ENCODE peak calls at places on chromosomes 6 and 20, in nine cellular contexts. Y, P, N, X, E, V, W, T and U are unnamed samples.

GRCh38 chr6:122220254-122220653 is 179.2 kb upstream of the HSF2 start:
- DNase-seq in Y (no peak), P (no peak), N (no peak), X (no peak), E (no peak), V (no peak), W (no peak), T (no peak), U (no peak)

GRCh38 chr20:36525620-36526365 is 15.5 kb upstream of the MYL9 start:
- DNase-seq in Y (no peak), P (no peak), N (no peak), X (no peak), E (no peak), V (no peak), W (no peak), T (no peak), U (no peak)

GRCh38 chr6:39218868-39219567 is 10.3 kb downstream of the KCNK5 start:
- DNase-seq in Y (no peak), P (no peak), N (no peak), X (no peak), E (no peak), V (peak; percentile 24), W (no peak), T (no peak), U (no peak)

GRCh38 chr6:78526432-78526831 is 340.9 kb upstream of the IRAK1BP1 start:
- DNase-seq in Y (no peak), P (no peak), N (no peak), X (no peak), E (no peak), V (no peak), W (no peak), T (no peak), U (no peak)

GRCh38 chr6:81844686-81845085 is 92.2 kb upstream of the TENT5A start:
- DNase-seq in Y (no peak), P (no peak), N (no peak), X (no peak), E (no peak), V (no peak), W (no peak), T (no peak), U (no peak)

GRCh38 chr6:132813173-132813856 is 1.1 kb upstream of the RPS12 start:
- DNase-seq in Y (peak; percentile 45), P (no peak), N (peak; percentile 33), X (peak; percentile 68), E (no peak), V (peak; percentile 65), W (peak; percentile 41), T (peak; percentile 42), U (no peak)

GRCh38 chr6:160202411-160202810 is 56.2 kb downstream of the SLC22A2 start:
- DNase-seq in Y (no peak), P (peak; percentile 2), N (no peak), X (no peak), E (no peak), V (no peak), W (no peak), T (no peak), U (peak; percentile 31)

GRCh38 chr6:45049188-45049843 is 278.8 kb upstream of the RUNX2 start:
- DNase-seq in Y (no peak), P (no peak), N (peak; percentile 0), X (no peak), E (no peak), V (no peak), W (no peak), T (no peak), U (no peak)

GRCh38 chr6:170106906-170107525 is 183.9 kb downstream of the DLL1 start:
- DNase-seq in Y (peak; percentile 15), P (no peak), N (no peak), X (no peak), E (no peak), V (no peak), W (no peak), T (no peak), U (no peak)

GRCh38 chr20:37519508-37520416 is 1.3 kb upstream of the NNAT start:
- DNase-seq in Y (no peak), P (no peak), N (no peak), X (peak; percentile 42), E (no peak), V (peak; percentile 32), W (peak; percentile 33), T (no peak), U (no peak)

GRCh38 chr6:57432919-57433684 is 115.7 kb downstream of the PRIM2 start:
- DNase-seq in Y (no peak), P (no peak), N (no peak), X (no peak), E (no peak), V (no peak), W (no peak), T (no peak), U (no peak)

GRCh38 chr20:44185574-44185973 is 1.4 kb downstream of the JPH2 start:
- DNase-seq in Y (no peak), P (no peak), N (no peak), X (no peak), E (no peak), V (no peak), W (no peak), T (no peak), U (no peak)

GRCh38 chr20:42218566-42218965 is 600.4 kb upstream of the CHD6 start:
- DNase-seq in Y (no peak), P (no peak), N (no peak), X (no peak), E (no peak), V (no peak), W (no peak), T (no peak), U (no peak)

DNA sequence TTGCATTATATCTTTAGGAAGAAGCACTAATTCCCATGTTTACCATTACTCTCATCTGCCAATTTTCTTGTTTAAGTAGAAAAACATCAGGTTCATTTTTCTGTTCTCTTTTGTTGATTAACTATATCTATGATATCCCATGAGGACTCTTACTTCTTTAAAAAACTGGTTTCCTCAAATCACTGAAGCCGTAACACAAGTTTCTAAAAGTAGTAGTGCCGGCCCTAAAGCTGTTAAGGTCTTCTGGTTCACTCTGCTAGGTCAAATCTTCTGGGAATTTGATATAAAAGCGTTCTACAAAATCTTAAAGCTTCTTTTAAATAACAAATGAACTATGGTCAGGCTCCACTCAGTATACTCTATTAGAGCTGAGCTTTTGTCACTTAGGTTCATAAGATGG is 20.3 kb downstream of the SMLR1 start:
- DNase-seq in Y (no peak), P (no peak), N (no peak), X (no peak), E (no peak), V (no peak), W (no peak), T (no peak), U (no peak)
- H3K4me3 ChIP-seq in Y (peak overlapping the region; percentile 13), P (no peak overlapping the region), N (no peak overlapping the region), X (no peak overlapping the region), E (no peak overlapping the region), V (no peak overlapping the region), W (no peak overlapping the region), T (no peak overlapping the region), U (no peak overlapping the region)

DNA sequence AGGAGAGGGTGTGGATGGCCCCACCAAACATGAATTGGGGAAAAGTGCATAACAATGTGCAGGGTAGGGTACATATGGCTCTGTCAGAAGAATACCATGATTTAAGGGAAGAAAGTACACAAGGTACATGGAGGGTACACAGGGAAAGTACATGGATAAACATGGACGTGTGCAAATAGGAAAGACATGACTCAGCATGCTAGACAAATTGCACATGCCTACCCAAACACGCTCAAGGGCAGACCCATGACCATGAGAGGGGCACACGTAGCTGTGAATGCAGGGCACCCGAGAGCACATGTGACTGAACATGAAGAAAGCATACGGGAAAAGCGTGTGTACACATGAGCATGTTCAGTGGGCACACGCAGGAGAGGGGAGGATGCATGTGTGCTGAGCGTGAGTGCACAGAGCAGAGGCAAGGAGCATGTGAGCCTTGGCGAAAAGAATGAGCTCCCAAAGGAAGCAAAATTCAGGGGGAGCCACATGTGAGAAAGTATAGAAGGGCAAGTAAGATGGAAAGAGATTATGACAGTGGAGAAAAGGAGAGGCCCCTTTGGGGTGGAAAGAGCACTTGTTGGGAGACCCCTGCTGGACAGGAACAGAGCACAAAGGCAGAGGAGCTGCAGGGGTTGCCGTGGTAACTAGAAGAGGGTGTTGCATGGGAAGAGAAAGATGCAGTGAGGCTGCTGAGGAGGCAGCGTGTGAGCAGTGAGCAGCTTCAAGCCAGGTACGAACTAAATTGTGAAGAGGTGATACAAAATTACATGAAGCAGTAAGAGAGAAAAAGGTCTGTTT is 17.8 kb downstream of the OR2H2 start:
- DNase-seq in Y (no peak), P (no peak), N (peak; percentile 27), X (no peak), E (no peak), V (peak; percentile 11), W (peak; percentile 68), T (no peak), U (no peak)
- TF ChIP-seq CTCF in Y (no peak), P (peak; percentile 49), N (peak; percentile 11), X (peak; percentile 42), E (peak; percentile 37), V (peak; percentile 49), W (peak; percentile 28), T (no peak), U (no peak)

DNA sequence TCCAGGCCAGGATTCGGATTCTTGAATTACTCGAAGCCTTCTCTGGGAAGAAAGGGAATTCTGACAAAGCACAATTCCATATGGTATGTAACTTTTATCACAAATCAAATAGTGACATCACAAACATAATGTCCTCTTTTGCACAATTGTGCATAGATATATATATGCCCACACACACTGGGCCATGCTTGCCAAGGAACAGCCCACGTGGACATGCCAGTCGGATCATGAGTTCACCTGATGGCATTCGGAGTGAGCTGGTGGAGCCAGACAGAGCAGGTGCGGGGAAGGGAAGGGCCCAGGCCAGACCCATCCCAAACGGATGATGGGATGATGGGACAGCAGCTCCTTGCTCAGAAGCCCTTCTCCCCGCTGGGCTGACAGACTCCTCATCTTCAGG is 108.6 kb upstream of the RAB32 start:
- DNase-seq in Y (no peak), P (no peak), N (no peak), X (no peak), E (no peak), V (no peak), W (no peak), T (no peak), U (no peak)
- H3K4me3 ChIP-seq in Y (peak overlapping the region; percentile 49), P (no peak overlapping the region), N (no peak overlapping the region), X (no peak overlapping the region), E (no peak overlapping the region), V (no peak overlapping the region), W (peak overlapping the region; percentile 26), T (peak overlapping the region; percentile 44), U (peak overlapping the region; percentile 48)

DNA sequence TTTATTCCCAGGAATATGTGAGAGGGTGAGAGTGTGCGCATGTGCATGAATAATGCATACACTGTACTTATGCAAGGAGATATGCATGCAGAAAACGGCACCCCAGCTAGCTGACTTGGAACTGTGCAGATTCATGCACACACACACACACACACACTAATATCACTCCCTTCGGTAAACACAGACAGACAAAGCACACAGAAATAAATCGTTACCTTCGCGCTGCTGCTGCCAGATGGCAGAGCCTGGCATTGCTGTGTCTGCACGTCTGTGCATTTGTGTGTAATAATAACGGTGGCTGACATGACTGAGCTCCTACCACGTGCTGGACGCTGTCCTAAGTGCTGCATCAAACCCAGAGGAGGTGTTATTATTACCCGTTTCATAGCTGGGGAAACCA is 36.8 kb downstream of the PREX1 start:
- DNase-seq in Y (no peak), P (no peak), N (peak; percentile 29), X (peak; percentile 36), E (no peak), V (peak; percentile 28), W (no peak), T (no peak), U (no peak)
- TF ChIP-seq CTCF in Y (no peak), P (peak; percentile 7), N (no peak), X (no peak), E (no peak), V (no peak), W (no peak), T (no peak), U (no peak)